ENCODE peak calls at places on chromosomes 12 and 14, in five cellular contexts. Q, N, T, S and M are unnamed samples.

GRCh38 chr12:32583535-32583934 is 95.6 kb upstream of the DNM1L start:
- ATAC-seq in Q (no peak), N (peak; percentile 59), T (no peak), S (no peak), M (no peak)

GRCh38 chr12:53313996-53314395 is 7.4 kb downstream of the AAAS start:
- ATAC-seq in Q (no peak), N (no peak), T (no peak), S (no peak), M (no peak)

GRCh38 chr12:49028666-49029275 is 10.2 kb upstream of the PRKAG1 start:
- ATAC-seq in Q (no peak), N (no peak), T (no peak), S (no peak), M (no peak)

GRCh38 chr12:80872053-80872452 is 65.7 kb downstream of the LIN7A start:
- ATAC-seq in Q (no peak), N (no peak), T (no peak), S (no peak), M (no peak)

GRCh38 chr14:92135269-92135668 is 13.5 kb downstream of the CPSF2 start:
- ATAC-seq in Q (no peak), N (no peak), T (no peak), S (no peak), M (no peak)

GRCh38 chr14:55771242-55772025 is 191.4 kb downstream of the KTN1 start:
- ATAC-seq in Q (no peak), N (no peak), T (no peak), S (peak; percentile 38), M (no peak)

GRCh38 chr14:104789752-104790743 is 5.5 kb downstream of the AKT1 start:
- ATAC-seq in Q (no peak), N (no peak), T (no peak), S (no peak), M (no peak)

GRCh38 chr14:55303646-55304277 is 32.5 kb downstream of the FBXO34 start:
- ATAC-seq in Q (peak; percentile 34), N (peak; percentile 22), T (no peak), S (no peak), M (no peak)

GRCh38 chr12:104292872-104293794 is 10.4 kb upstream of the EID3 start:
- ATAC-seq in Q (no peak), N (no peak), T (no peak), S (no peak), M (no peak)

GRCh38 chr12:64025174-64025958 is 180.9 kb downstream of the SRGAP1 start:
- ATAC-seq in Q (no peak), N (no peak), T (no peak), S (no peak), M (peak; percentile 81)

GRCh38 chr12:7751394-7751793 is 4.2 kb upstream of the CLEC4C start:
- ATAC-seq in Q (no peak), N (no peak), T (no peak), S (no peak), M (no peak)

GRCh38 chr12:87464565-87464964 is 564.6 kb downstream of the C12orf50 start:
- ATAC-seq in Q (no peak), N (no peak), T (no peak), S (no peak), M (no peak)

GRCh38 chr12:117134059-117134458 is 34.8 kb upstream of the TESC start:
- ATAC-seq in Q (no peak), N (peak; percentile 87), T (no peak), S (no peak), M (peak; percentile 91)

GRCh38 chr12:4293299-4293941 is 19.9 kb downstream of the CCND2 start:
- ATAC-seq in Q (no peak), N (peak; percentile 78), T (no peak), S (no peak), M (peak; percentile 93)

GRCh38 chr14:45664668-45665356 is 411.8 kb upstream of the MIS18BP1 start:
- ATAC-seq in Q (no peak), N (no peak), T (no peak), S (no peak), M (no peak)

GRCh38 chr12:124828264-124829007 is 35.2 kb downstream of the SCARB1 start:
- ATAC-seq in Q (peak; percentile 49), N (no peak), T (no peak), S (no peak), M (no peak)

GRCh38 chr12:25276199-25276937 is 25.6 kb upstream of the KRAS start:
- ATAC-seq in Q (peak; percentile 65), N (peak; percentile 97), T (peak; percentile 30), S (peak; percentile 65), M (peak; percentile 92)

GRCh38 chr12:65918057-65918456 is 93.8 kb downstream of the HMGA2 start:
- ATAC-seq in Q (no peak), N (peak; percentile 44), T (no peak), S (no peak), M (peak; percentile 11)

GRCh38 chr12:75894965-75895754 is 136.4 kb downstream of the PHLDA1 start:
- ATAC-seq in Q (no peak), N (no peak), T (no peak), S (no peak), M (no peak)

GRCh38 chr14:49621114-49621881 is 699 bp downstream of the MGAT2 start:
- ATAC-seq in Q (peak; percentile 70), N (no peak), T (peak; percentile 56), S (peak; percentile 56), M (peak; percentile 7)

GRCh38 chr12:98058838-98059237 is 456.6 kb upstream of the TMPO start:
- ATAC-seq in Q (no peak), N (no peak), T (no peak), S (no peak), M (no peak)

GRCh38 chr14:99430491-99430890 is 50.2 kb downstream of the SETD3 start:
- ATAC-seq in Q (peak; percentile 47), N (no peak), T (no peak), S (no peak), M (peak; percentile 79)